ENCODE peak calls at places on chromosomes 16 and 17, in seven cellular contexts. N, S, Q, P, T, B and A are unnamed samples.

GRCh38 chr17:6072611-6073010 is 2.4 kb downstream of the WSCD1 start:
- DNase-seq in N (no peak), S (no peak), Q (no peak), P (no peak), T (no peak), B (no peak), A (no peak)

GRCh38 chr17:63116967-63117366 is 150.9 kb downstream of the TANC2 start:
- DNase-seq in N (no peak), S (no peak), Q (peak), P (no peak), T (no peak), B (no peak), A (peak)

GRCh38 chr17:68437979-68438877 is 19.1 kb downstream of the WIPI1 start:
- DNase-seq in N (no peak), S (peak), Q (no peak), P (no peak), T (no peak), B (no peak), A (no peak)

GRCh38 chr16:4513086-4513860 is 25.3 kb downstream of the CDIP1 start:
- DNase-seq in N (no peak), S (no peak), Q (no peak), P (no peak), T (no peak), B (no peak), A (no peak)

GRCh38 chr17:44216674-44217073 is 2.8 kb downstream of the UBTF start:
- DNase-seq in N (no peak), S (no peak), Q (no peak), P (no peak), T (no peak), B (no peak), A (no peak)

GRCh38 chr17:74467221-74467951 is 952 bp downstream of the CD300A start:
- DNase-seq in N (no peak), S (no peak), Q (no peak), P (no peak), T (no peak), B (no peak), A (no peak)

GRCh38 chr17:81426676-81427445 is 31.6 kb downstream of the BAHCC1 start:
- DNase-seq in N (no peak), S (no peak), Q (no peak), P (no peak), T (no peak), B (no peak), A (no peak)

GRCh38 chr17:79519152-79519523 is 91.7 kb downstream of the RBFOX3 start:
- DNase-seq in N (no peak), S (no peak), Q (no peak), P (no peak), T (no peak), B (no peak), A (no peak)

GRCh38 chr16:50742521-50743150 is 750 bp downstream of the CYLD start:
- DNase-seq in N (no peak), S (peak), Q (no peak), P (no peak), T (peak), B (no peak), A (peak)

GRCh38 chr17:67711916-67712315 is 5.8 kb upstream of the NOL11 start:
- DNase-seq in N (no peak), S (no peak), Q (no peak), P (no peak), T (no peak), B (peak), A (no peak)

GRCh38 chr16:77540656-77541055 is 105.8 kb upstream of the ADAMTS18 start:
- DNase-seq in N (no peak), S (no peak), Q (no peak), P (no peak), T (no peak), B (no peak), A (peak)

GRCh38 chr16:49856741-49857330 is 924 bp upstream of the ZNF423 start:
- DNase-seq in N (peak), S (no peak), Q (peak), P (peak), T (peak), B (peak), A (peak)

GRCh38 chr17:59439711-59440110 is 108.3 kb downstream of the YPEL2 start:
- DNase-seq in N (no peak), S (no peak), Q (no peak), P (no peak), T (no peak), B (no peak), A (no peak)

GRCh38 chr17:1294157-1294717 is 14.8 kb downstream of the TRARG1 start:
- DNase-seq in N (no peak), S (peak), Q (no peak), P (no peak), T (no peak), B (no peak), A (no peak)

GRCh38 chr17:1286379-1287106 is 7.1 kb downstream of the TRARG1 start:
- DNase-seq in N (no peak), S (no peak), Q (no peak), P (no peak), T (no peak), B (no peak), A (no peak)

GRCh38 chr17:1289695-1290094 is 10.2 kb downstream of the TRARG1 start:
- DNase-seq in N (no peak), S (no peak), Q (no peak), P (no peak), T (no peak), B (no peak), A (no peak)

GRCh38 chr17:1290676-1291075 is 11.2 kb downstream of the TRARG1 start:
- DNase-seq in N (no peak), S (no peak), Q (no peak), P (no peak), T (no peak), B (no peak), A (no peak)
- H3K4me3 ChIP-seq in N (no peak), S (no peak), Q (no peak), P (no peak), T (no peak), B (no peak), A (no peak)

DNA sequence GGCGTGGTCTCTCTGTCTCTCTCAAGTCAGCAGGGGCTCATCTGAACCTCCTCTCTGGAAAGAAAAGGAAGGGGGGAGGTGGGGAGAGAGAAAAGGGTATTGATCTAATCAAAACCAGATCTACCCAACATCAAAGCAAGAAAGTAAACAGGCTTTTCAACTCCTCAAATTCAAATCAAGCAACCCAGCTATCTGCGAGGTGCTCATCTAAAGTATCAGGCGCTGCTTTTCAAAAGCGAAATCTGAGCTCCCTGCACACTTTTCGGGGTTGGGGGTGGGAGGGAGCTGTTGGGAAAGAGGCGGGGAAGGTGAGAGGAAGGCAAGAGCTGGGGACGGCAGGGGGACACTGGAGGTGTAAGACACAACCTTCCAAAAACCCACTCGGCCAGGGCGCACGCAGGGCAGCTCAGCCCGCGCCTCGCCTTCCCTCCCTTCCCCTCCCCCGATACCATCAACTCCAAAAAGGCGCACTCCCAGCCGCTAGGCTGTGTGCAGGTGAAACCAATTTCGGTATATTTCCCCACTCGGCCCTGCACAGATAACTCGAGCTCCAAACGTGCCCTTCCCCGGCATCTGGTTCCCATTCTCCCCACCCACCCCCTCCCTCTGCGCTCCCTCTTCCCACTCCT is 2.7 kb downstream of the AXIN2 start:
- DNase-seq in N (no peak), S (no peak), Q (no peak), P (no peak), T (no peak), B (no peak), A (no peak)
- H3K4me3 ChIP-seq in N (peak), S (peak), Q (peak), P (peak), T (no peak), B (no peak), A (no peak)

DNA sequence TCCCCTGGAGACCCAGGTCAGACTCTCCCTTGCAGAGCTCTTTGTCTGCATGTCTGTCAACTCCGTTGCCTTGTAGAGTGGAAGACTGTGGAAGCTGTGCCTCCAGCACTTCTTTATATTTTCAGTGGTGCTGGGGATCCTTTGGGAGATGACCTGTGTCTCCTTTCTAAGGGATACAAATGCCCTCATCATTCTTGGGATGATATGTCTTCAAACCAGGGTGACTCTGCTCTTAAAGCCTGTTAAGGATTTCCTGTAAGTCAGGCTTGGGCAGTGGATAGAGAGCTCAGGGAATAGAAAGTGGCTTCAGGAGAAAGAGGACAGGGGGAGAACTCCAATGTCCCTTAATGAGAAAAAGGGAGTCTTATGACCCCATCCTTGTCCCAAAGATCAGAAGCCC is 1.5 kb downstream of the HOXB3 start:
- DNase-seq in N (no peak), S (no peak), Q (no peak), P (no peak), T (no peak), B (no peak), A (no peak)
- H3K4me3 ChIP-seq in N (no peak), S (no peak), Q (no peak), P (peak), T (no peak), B (no peak), A (no peak)

DNA sequence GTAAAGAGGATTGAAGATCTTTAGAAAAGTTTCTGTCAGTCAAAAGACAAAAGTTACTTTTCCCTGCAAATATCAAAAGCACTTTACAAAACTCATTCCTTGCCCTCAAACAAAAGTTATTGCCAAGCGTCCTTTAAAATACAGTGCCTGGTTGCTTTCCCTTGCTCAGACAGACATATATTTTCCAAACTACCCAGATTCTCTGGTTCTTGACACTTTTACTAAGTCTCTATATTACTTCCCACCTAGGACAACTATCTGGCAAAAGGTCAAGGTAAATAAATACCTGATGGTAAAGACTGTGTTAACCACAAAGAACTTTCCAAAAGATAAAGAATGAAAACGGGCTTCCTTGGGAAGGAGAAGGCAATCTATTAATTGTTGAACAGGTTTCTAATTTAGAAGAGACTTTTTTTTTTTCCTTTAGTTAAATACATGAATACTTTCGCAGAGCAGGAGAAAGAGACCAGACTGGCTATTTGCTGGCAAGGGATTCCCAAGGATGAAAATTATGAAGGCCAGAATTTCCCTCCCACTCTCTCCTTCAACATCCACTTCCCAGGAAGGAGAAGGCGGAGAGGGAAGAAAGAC is 1.8 kb downstream of the HS3ST3A1 start:
- DNase-seq in N (no peak), S (no peak), Q (no peak), P (no peak), T (no peak), B (no peak), A (no peak)
- H3K4me3 ChIP-seq in N (peak), S (no peak), Q (no peak), P (peak), T (no peak), B (no peak), A (peak)

GRCh38 chr17:50372222-50372621 is 762 bp downstream of the MRPL27 start:
- DNase-seq in N (no peak), S (no peak), Q (no peak), P (no peak), T (no peak), B (no peak), A (no peak)

GRCh38 chr17:50373705-50374104 is 676 bp downstream of the EME1 start:
- DNase-seq in N (no peak), S (no peak), Q (no peak), P (no peak), T (no peak), B (no peak), A (no peak)

GRCh38 chr17:50370052-50370451 is 2.9 kb downstream of the MRPL27 start:
- DNase-seq in N (no peak), S (no peak), Q (no peak), P (no peak), T (no peak), B (no peak), A (no peak)

GRCh38 chr17:50372708-50373556 is at the start of the genes EME1 and MRPL27:
- DNase-seq in N (peak), S (peak), Q (peak), P (peak), T (peak), B (peak), A (peak)

DNA sequence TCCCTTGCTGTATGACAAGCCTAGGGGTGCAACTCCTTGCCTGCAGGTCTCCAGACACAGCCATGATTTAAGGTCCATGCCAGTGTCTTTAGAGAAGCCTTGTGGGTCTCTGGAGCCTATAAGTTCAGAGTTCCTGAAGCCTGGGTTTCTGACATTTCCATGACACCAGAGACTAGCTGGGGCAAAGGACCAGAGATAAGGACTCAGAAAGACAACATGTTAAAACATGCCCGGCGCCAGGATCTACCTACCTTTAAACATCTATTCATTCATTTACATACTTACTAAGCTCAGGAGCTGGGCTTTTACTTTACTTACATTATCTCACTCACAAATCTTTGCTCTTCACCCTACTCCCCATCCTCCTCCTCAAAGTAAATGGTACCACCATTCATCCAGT is 1.5 kb downstream of the MRPL27 start:
- DNase-seq in N (no peak), S (no peak), Q (no peak), P (no peak), T (no peak), B (no peak), A (no peak)
- H3K4me3 ChIP-seq in N (peak), S (peak), Q (no peak), P (peak), T (peak), B (no peak), A (peak)

DNA sequence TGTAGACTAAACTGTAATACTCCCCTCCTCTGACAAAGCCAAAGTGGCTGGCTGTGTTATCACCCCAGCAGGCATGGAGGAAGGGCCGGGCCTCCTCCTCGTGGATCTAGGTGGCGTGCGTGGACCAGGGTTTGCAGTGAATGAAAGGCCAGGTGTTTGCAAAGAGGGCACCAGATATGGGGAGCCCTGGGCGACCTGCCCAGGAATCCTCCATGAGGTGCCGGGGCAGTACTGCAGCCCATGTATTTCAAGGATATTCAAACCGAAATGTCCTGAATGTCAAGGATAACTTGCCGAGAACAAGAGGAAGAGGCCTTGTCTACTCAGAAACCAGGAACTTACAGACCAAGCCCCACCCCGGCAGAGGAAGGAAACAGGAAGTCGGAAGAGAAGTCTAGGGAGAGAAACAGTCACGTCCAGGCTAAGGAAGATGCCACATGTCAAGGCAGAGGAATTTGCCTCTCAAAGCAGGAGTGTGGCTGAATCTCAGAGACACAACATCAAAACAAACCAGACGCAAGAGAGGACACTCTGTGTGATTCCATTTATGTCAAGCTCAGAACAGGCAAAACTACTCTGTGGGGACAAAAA is 13.7 kb upstream of the OSGIN1 start:
- DNase-seq in N (no peak), S (peak), Q (no peak), P (no peak), T (no peak), B (no peak), A (no peak)
- H3K4me3 ChIP-seq in N (no peak), S (no peak), Q (no peak), P (no peak), T (no peak), B (no peak), A (no peak)